ENCODE peak calls at places on chromosomes 3 and 15, in ten cellular contexts. Y is CD8-positive, alpha-beta T cell; Z is transverse colon; O is left lung; C is endodermal cell; K is tibial nerve; T is aorta; G is testis; X is GM23248; L is CD4-positive, CD25-positive, alpha-beta regulatory T cell. U is an unnamed sample. For H3K27me3 and H3K36me3, the result is how much of the 10 kb centered on the place peaks cover.

GRCh38 chr3:41441568-41441967 is 242.3 kb downstream of the CTNNB1 start:
- DNase-seq in K (no peak), O (no peak), T (no peak), Z (no peak), L (no peak), X (no peak), G (no peak), C (no peak), Y (no peak), U (no peak)

GRCh38 chr3:121730940-121731687 is 18.4 kb downstream of the GOLGB1 start:
- DNase-seq in Y (no peak), X (no peak), Z (no peak), G (no peak), O (no peak), L (no peak), K (no peak), T (no peak), C (no peak), U (no peak)

GRCh38 chr15:39426552-39427532 is 154.0 kb upstream of the THBS1 start:
- DNase-seq in O (peak), T (peak), X (peak), C (no peak), Z (peak), Y (peak), G (peak), L (peak), K (peak), U (peak)

GRCh38 chr3:16072420-16073110 is 101.9 kb upstream of the GALNT15 start:
- DNase-seq in C (no peak), O (no peak), L (no peak), X (peak), Y (no peak), T (no peak), G (no peak), Z (no peak), K (no peak), U (no peak)

GRCh38 chr3:38614091-38614490 is 35.4 kb downstream of the SCN5A start:
- DNase-seq in O (no peak), K (no peak), X (no peak), L (no peak), Z (no peak), T (no peak), Y (no peak), C (no peak), G (no peak), U (no peak)

GRCh38 chr15:24856397-24857093 is 98.2 kb upstream of the SNRPN start:
- DNase-seq in X (no peak), L (no peak), Z (peak), K (no peak), C (peak), G (peak), O (no peak), Y (no peak), T (peak), U (no peak)

GRCh38 chr3:29334652-29335189 is 53.9 kb downstream of the RBMS3 start:
- DNase-seq in Z (no peak), G (no peak), O (no peak), K (no peak), L (no peak), T (no peak), Y (no peak), X (peak), C (no peak), U (no peak)

GRCh38 chr3:60746043-60746638 is 505.1 kb downstream of the FHIT start:
- DNase-seq in O (no peak), T (no peak), K (no peak), L (no peak), G (no peak), Y (no peak), Z (no peak), X (peak), C (no peak), U (no peak)

GRCh38 chr3:158916111-158916510 is 114.3 kb downstream of the MFSD1 start:
- DNase-seq in G (no peak), Z (no peak), C (no peak), X (no peak), Y (no peak), K (no peak), L (no peak), O (no peak), T (no peak), U (no peak)

GRCh38 chr3:172367205-172368105 is 80.8 kb downstream of the GHSR start:
- DNase-seq in G (no peak), C (no peak), Y (no peak), L (no peak), O (no peak), Z (no peak), T (no peak), K (no peak), X (no peak), U (no peak)

GRCh38 chr15:73777741-73778140 is 24.6 kb upstream of the INSYN1 start:
- DNase-seq in G (no peak), K (no peak), O (no peak), L (no peak), T (no peak), Z (no peak), X (no peak), Y (no peak), C (no peak), U (no peak)

GRCh38 chr3:28018925-28019718 is 222.3 kb upstream of the CMC1 start:
- DNase-seq in C (no peak), K (no peak), O (no peak), X (no peak), G (no peak), T (no peak), L (no peak), Y (no peak), Z (no peak), U (no peak)

GRCh38 chr15:74233864-74234597 is 2.1 kb upstream of the CCDC33 start:
- DNase-seq in Y (no peak), T (no peak), Z (no peak), C (peak), O (no peak), L (no peak), K (no peak), G (no peak), X (peak), U (no peak)

GRCh38 chr15:72179950-72180581 is 17.5 kb downstream of the GRAMD2A start:
- DNase-seq in K (no peak), X (no peak), G (no peak), Y (no peak), O (peak), T (peak), C (peak), Z (no peak), L (no peak), U (no peak)

GRCh38 chr3:46087871-46088270 is 60.6 kb upstream of the XCR1 start:
- DNase-seq in Z (no peak), C (no peak), X (peak), O (no peak), K (peak), G (no peak), Y (no peak), T (no peak), L (no peak), U (no peak)

GRCh38 chr3:177842743-177843734 is 645.8 kb upstream of the TBL1XR1 start:
- DNase-seq in O (no peak), G (no peak), T (no peak), X (no peak), L (no peak), K (no peak), Z (no peak), Y (no peak), C (no peak), U (no peak)

GRCh38 chr3:84959470-84960380 is 936 bp downstream of the CADM2 start:
- DNase-seq in G (no peak), K (no peak), O (no peak), T (no peak), X (peak), C (peak), L (no peak), Y (no peak), Z (no peak), U (no peak)

GRCh38 chr15:64032327-64032726 is 14.0 kb downstream of the DAPK2 start:
- DNase-seq in O (no peak), L (no peak), Y (no peak), Z (no peak), G (no peak), C (no peak), K (no peak), X (no peak), T (no peak), U (no peak)

GRCh38 chr15:64024172-64025050 is 21.9 kb downstream of the DAPK2 start:
- DNase-seq in X (peak), L (no peak), O (no peak), Y (no peak), T (no peak), K (no peak), Z (peak), C (peak), G (no peak), U (no peak)

GRCh38 chr15:64030123-64030522 is 16.2 kb downstream of the DAPK2 start:
- DNase-seq in Z (no peak), L (no peak), T (no peak), X (no peak), Y (no peak), K (no peak), C (no peak), G (no peak), O (no peak), U (no peak)

GRCh38 chr15:64029633-64030032 is 16.7 kb downstream of the DAPK2 start:
- DNase-seq in T (no peak), L (no peak), C (no peak), O (no peak), K (no peak), Y (no peak), X (no peak), Z (no peak), G (no peak), U (no peak)

GRCh38 chr15:64029111-64029510 is 17.2 kb downstream of the DAPK2 start:
- DNase-seq in L (no peak), X (no peak), K (no peak), G (no peak), T (no peak), O (no peak), Y (no peak), Z (no peak), C (no peak), U (no peak)
- H3K27ac ChIP-seq in L (no peak), X (no peak), K (no peak), G (no peak), T (no peak), O (no peak), Y (no peak), Z (no peak), C (no peak), U (no peak)

DNA sequence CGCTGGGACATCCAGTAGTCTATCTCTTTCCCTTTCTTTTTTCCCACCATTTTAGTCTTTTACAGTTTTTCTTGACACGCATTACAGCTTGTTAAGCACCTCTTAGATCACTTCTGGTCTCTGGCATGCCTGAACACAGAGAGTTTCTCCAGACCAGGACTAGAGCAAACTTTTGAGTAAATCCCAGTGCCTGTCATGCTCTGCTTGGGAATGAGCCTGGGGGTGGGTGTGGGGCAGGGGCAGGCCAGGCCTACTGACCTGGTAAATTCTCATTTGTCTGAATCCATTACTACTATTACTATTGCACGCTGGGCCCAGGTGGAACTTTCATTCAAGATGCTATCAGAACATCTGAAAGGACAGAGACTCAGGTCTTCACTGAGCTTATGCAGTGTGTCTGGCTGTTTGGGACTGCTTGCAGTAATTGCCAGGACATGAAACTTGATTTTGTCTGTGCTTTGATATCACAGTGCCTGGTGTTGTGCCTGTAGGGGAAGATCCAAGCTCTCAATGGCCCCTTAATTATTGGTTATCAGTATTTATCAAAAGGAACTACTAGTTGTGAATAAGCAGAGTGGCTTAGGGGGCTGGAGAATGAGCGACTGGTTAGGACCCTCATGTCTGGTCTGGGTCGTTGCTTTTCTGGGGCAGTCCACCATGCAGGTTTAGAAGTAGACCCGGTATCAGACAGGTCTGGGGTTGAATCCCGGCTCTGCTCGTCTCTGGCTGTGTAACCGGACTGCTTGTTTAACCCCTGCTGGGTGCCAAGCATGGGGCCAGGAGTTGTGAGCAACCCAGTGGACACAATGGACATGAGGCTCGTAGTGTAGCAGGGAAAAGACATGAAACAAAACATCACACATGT is 196.1 kb upstream of the TLE3 start:
- DNase-seq in X (no peak), C (no peak), K (no peak), Y (no peak), O (no peak), G (no peak), L (no peak), Z (no peak), T (no peak), U (no peak)
- H3K27me3 ChIP-seq in X (under half), C (under half), K (under half), Y (under half), O (under half), G (under half), L (under half), Z (under half), T (under half), U (under half)

DNA sequence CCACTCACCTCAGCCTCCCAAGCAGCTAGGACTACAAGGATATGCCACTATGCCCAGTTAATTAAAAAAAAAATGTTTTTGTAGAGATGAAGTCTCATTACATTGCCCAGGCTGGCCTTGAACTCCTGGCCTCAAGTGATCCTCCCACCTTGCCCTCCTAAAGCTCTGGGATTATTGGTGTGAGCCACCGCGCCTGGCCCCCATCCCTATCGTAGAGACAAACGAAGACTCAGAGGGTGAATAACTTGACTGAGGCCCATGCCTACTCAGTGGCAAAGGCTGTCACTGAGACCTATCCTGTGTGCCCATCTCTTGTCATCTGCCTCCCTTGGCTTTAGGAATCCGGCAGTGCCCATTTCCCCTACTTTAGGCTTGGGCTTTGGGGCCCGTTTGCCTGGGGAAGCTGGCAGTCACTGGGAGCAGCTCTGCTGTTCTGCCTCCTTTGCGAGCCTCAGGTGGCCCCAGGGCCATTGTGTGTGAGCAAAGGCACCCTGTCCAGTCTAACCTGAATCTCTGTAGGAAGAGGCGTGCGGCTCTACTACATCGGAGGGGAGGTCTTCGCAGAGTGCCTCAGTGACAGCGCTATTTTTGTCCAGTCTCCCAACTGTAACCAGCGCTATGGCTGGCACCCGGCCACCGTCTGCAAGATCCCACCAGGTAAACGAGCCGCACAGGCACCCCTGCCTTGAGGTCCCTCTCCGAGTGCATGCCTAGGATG is 70.1 kb downstream of the AAGAB start:
- DNase-seq in Y (no peak), T (no peak), L (no peak), X (no peak), K (no peak), Z (no peak), O (no peak), G (no peak), C (no peak), U (no peak)
- H3K36me3 ChIP-seq in Y (under half), T (under half), L (half or more), X (under half), K (under half), Z (under half), O (under half), G (under half), C (half or more), U (half or more)

GRCh38 chr15:88899251-88899650 is 3.9 kb upstream of the HAPLN3 start:
- DNase-seq in O (no peak), K (no peak), Y (no peak), C (no peak), Z (no peak), L (no peak), G (no peak), T (no peak), X (no peak), U (no peak)
- H3K27ac ChIP-seq in O (no peak), K (no peak), Y (no peak), C (no peak), Z (no peak), L (no peak), G (no peak), T (peak), X (no peak), U (no peak)

DNA sequence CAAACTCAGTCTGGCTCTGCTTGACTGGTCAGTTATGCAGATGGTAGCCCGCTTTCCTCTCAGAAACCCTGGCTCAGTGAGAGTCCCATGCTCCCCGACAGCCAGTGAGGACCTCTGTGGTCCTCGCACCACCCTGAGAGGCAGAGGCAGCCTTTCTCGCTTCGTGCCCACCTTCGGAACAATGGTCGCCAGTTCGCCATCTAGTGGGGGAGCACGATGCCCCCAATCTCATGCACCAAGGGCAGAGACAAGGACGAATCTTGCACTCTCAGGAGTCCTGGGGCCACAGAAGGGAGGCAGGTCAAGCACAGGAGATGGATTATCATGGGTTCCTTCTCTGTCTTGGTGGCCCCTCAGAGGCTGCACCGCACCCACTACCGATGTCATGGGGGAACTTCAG is 75.2 kb downstream of the RHCG start:
- DNase-seq in O (no peak), Z (no peak), C (peak), L (no peak), X (no peak), T (no peak), K (no peak), G (no peak), Y (no peak), U (no peak)
- H3K27me3 ChIP-seq in O (half or more), Z (half or more), C (half or more), L (under half), X (half or more), T (under half), K (under half), G (under half), Y (under half), U (under half)

GRCh38 chr15:98914626-98915025 is 93.0 kb downstream of the PGPEP1L start:
- DNase-seq in C (no peak), X (peak), G (no peak), K (no peak), T (no peak), Z (no peak), O (no peak), L (no peak), Y (no peak), U (no peak)
- H3K36me3 ChIP-seq in C (half or more), X (half or more), G (under half), K (under half), T (under half), Z (under half), O (under half), L (under half), Y (under half), U (under half)

U was measured in effector memory CD4-positive, alpha-beta T cell.